ENCODE peak calls at places on chromosome 22, in nine cellular contexts. T is fibroblast of villous mesenchyme, Q is tibial nerve, S is HFF-Myc, P is HepG2, M is BE2C, F is astrocyte of the spinal cord, J is OCI-LY7, G is right atrium auricular region. C is an unnamed sample.

GRCh38 chr22:29979645-29980303 is 96.8 kb downstream of the MTMR3 start:
- DNase-seq in T (peak; percentile 79), F (no peak), Q (no peak), J (no peak), P (no peak), S (no peak), M (no peak), G (no peak), C (peak; percentile 21)

GRCh38 chr22:23202812-23203451 is 22.6 kb downstream of the BCR start:
- DNase-seq in T (no peak), G (no peak), M (no peak), Q (no peak), P (no peak), F (no peak), S (no peak), J (no peak), C (no peak)

GRCh38 chr22:27463121-27463520 is 338.4 kb downstream of the MN1 start:
- DNase-seq in T (no peak), M (no peak), S (no peak), Q (no peak), J (no peak), F (no peak), G (no peak), P (no peak), C (no peak)

GRCh38 chr22:28710112-28710888 is 30.7 kb upstream of the TTC28 start:
- DNase-seq in P (peak; percentile 13), Q (no peak), M (no peak), J (no peak), T (peak; percentile 92), G (no peak), F (peak; percentile 84), S (peak; percentile 69), C (peak; percentile 91)

GRCh38 chr22:30277547-30278344 is 11.1 kb upstream of the OSM start:
- DNase-seq in M (no peak), Q (no peak), P (no peak), G (peak; percentile 78), S (peak; percentile 43), F (peak; percentile 82), J (no peak), T (peak; percentile 48), C (peak; percentile 94)

GRCh38 chr22:39242809-39243442 is 1.9 kb downstream of the PDGFB start:
- DNase-seq in Q (no peak), J (no peak), F (no peak), G (no peak), M (no peak), P (peak; percentile 60), T (no peak), S (no peak), C (no peak)

GRCh38 chr22:29748248-29748893 is 18.4 kb downstream of the ZMAT5 start:
- DNase-seq in P (no peak), T (no peak), M (no peak), F (no peak), J (no peak), Q (no peak), S (no peak), G (no peak), C (no peak)

GRCh38 chr22:49204599-49205214 is 623.0 kb downstream of the BRD1 start:
- DNase-seq in M (no peak), J (no peak), T (no peak), S (no peak), Q (no peak), P (no peak), F (no peak), G (peak; percentile 38), C (no peak)

GRCh38 chr22:42905217-42905616 is 48.1 kb upstream of the ARFGAP3 start:
- DNase-seq in P (no peak), M (no peak), S (no peak), F (no peak), Q (no peak), J (no peak), T (no peak), G (no peak), C (no peak)

GRCh38 chr22:42901790-42902508 is 44.9 kb upstream of the ARFGAP3 start:
- DNase-seq in Q (no peak), S (no peak), F (no peak), G (no peak), M (no peak), P (no peak), J (peak; percentile 18), T (no peak), C (no peak)

GRCh38 chr22:42904049-42904448 is 47.0 kb upstream of the ARFGAP3 start:
- DNase-seq in M (no peak), F (no peak), J (no peak), Q (no peak), P (no peak), G (no peak), T (no peak), S (no peak), C (no peak)

GRCh38 chr22:42905702-42906183 is 48.7 kb upstream of the ARFGAP3 start:
- DNase-seq in P (no peak), J (no peak), G (no peak), M (peak; percentile 38), T (no peak), Q (no peak), F (no peak), S (no peak), C (no peak)

GRCh38 chr22:42902875-42903510 is 45.9 kb upstream of the ARFGAP3 start:
- DNase-seq in P (no peak), T (peak; percentile 94), Q (no peak), J (no peak), M (no peak), F (peak; percentile 58), S (no peak), G (no peak), C (no peak)
- H3K4me3 ChIP-seq in P (no peak overlapping the region), T (no peak overlapping the region), Q (no peak overlapping the region), J (no peak overlapping the region), M (no peak overlapping the region), F (no peak overlapping the region), S (no peak overlapping the region), G (no peak overlapping the region), C (no peak overlapping the region)

GRCh38 chr22:31618057-31618456 is 44.0 kb downstream of the PISD start:
- DNase-seq in P (no peak), S (no peak), M (peak; percentile 60), F (no peak), J (no peak), T (no peak), G (no peak), Q (no peak), C (no peak)

GRCh38 chr22:31620756-31621480 is 41.1 kb downstream of the PISD start:
- DNase-seq in P (no peak), S (no peak), T (no peak), G (no peak), F (no peak), J (no peak), Q (no peak), M (no peak), C (no peak)

GRCh38 chr22:31616315-31616980 is 45.6 kb downstream of the PISD start:
- DNase-seq in G (no peak), Q (no peak), M (no peak), T (no peak), S (no peak), J (no peak), F (no peak), P (peak; percentile 31), C (no peak)

GRCh38 chr22:31619611-31620300 is 42.3 kb downstream of the PISD start:
- DNase-seq in P (no peak), Q (no peak), M (no peak), G (no peak), S (no peak), J (no peak), F (no peak), T (no peak), C (no peak)

GRCh38 chr22:31618471-31619176 is 43.4 kb downstream of the PISD start:
- DNase-seq in Q (no peak), S (no peak), F (no peak), J (no peak), G (no peak), P (no peak), T (no peak), M (no peak), C (no peak)
- TF ChIP-seq CTCF in Q (no peak), S (no peak), F (no peak), J (peak; percentile 32), G (no peak), P (no peak), T (no peak), M (peak; percentile 23), C (no peak)

DNA sequence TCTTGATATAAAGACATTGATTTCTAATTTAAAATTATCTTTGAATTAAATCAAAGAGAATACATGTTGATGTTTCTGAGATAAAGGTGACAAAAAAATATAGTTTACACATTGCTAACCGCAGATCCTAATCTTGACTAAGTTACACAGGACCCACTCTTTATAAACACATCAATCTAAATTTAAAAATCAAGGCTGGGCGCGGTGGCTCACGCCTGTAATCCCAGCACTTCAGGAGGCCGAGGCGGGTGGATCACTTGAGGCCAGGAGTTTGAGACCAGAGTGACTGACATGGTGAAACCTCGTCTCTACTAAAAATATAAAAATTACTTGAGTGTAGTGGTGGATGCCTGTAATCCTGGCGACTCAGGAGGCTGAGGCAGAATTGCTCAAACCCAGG is 1.9 kb downstream of the ARFGAP3 start:
- DNase-seq in J (no peak), T (no peak), P (no peak), G (no peak), S (no peak), F (no peak), M (no peak), Q (no peak), C (peak; percentile 19)
- H3K4me3 ChIP-seq in J (no peak overlapping the region), T (peak overlapping the region; percentile 89), P (peak overlapping the region; percentile 95), G (no peak overlapping the region), S (no peak overlapping the region), F (no peak overlapping the region), M (no peak overlapping the region), Q (no peak overlapping the region), C (peak overlapping the region; percentile 94)

GRCh38 chr22:21042978-21043855 is 2.5 kb upstream of the LRRC74B start:
- DNase-seq in F (no peak), T (no peak), G (no peak), J (no peak), M (no peak), P (no peak), Q (no peak), S (no peak), C (no peak)

GRCh38 chr22:21043856-21044535 is 1.8 kb upstream of the LRRC74B start:
- DNase-seq in P (no peak), G (no peak), M (no peak), J (no peak), T (no peak), Q (no peak), S (no peak), F (no peak), C (no peak)

GRCh38 chr22:21038405-21038804 is 6.0 kb upstream of the SLC7A4 start:
- DNase-seq in M (no peak), P (no peak), J (no peak), G (no peak), S (no peak), F (peak; percentile 23), Q (no peak), T (peak; percentile 81), C (peak; percentile 38)

GRCh38 chr22:21044931-21045584 is 688 bp upstream of the LRRC74B start:
- DNase-seq in Q (no peak), T (peak; percentile 64), P (no peak), J (no peak), S (no peak), M (peak; percentile 89), G (no peak), F (peak; percentile 87), C (peak; percentile 66)

DNA sequence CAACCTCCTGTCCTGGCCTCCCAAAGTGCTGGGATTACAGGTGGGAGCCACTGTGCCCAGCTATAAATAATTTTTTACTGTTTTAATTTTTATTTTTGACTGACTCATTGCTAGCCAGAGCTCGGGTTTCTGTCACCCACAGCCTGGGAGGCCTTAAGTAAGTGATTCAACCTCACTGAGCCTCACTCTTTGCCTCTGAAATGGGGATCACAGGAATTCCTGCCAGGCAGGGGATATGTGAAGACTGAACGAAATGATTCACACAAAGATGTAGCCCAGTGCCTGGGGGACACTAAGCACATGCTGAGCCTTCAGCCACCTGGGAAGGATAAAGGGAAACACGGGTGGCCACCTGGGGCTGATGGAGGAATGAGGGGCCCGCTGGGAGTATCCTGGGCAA is 3.8 kb upstream of the LRRC74B start:
- DNase-seq in S (no peak), P (no peak), T (peak; percentile 19), Q (no peak), G (no peak), J (no peak), M (no peak), F (peak; percentile 65), C (no peak)
- TF ChIP-seq CTCF in S (no peak), P (no peak), T (no peak), Q (no peak), G (no peak), J (no peak), M (no peak), F (no peak), C (no peak)

C was measured in fibroblast of the aortic adventitia.